ENCODE peak calls at places on chromosomes 5 and 9, in seven cellular contexts. G is HuH-7, L is mesothelial cell of epicardium, C is memory B cell, Z is caudate nucleus, A is SHP77, K is RPMI8226. R is an unnamed sample.

GRCh38 chr5:128629162-128629561 is 91.1 kb upstream of the FBN2 start:
- DNase-seq in Z (no peak), K (no peak), G (no peak), L (no peak), A (no peak), C (no peak), R (no peak)

GRCh38 chr5:131530706-131531331 is 104.2 kb downstream of the RAPGEF6 start:
- DNase-seq in C (no peak), A (no peak), L (no peak), G (no peak), K (no peak), Z (no peak), R (no peak)

GRCh38 chr5:61623401-61624069 is 291.5 kb downstream of the ZSWIM6 start:
- DNase-seq in K (peak), Z (no peak), A (no peak), C (no peak), L (no peak), G (peak), R (no peak)

GRCh38 chr9:70641631-70642030 is 227.2 kb upstream of the KLF9 start:
- DNase-seq in A (no peak), L (no peak), Z (no peak), C (no peak), K (no peak), G (no peak), R (no peak)

GRCh38 chr5:138597660-138598400 is 22.6 kb upstream of the HSPA9 start:
- DNase-seq in Z (no peak), C (no peak), K (no peak), L (no peak), G (no peak), A (no peak), R (no peak)

GRCh38 chr5:143086851-143087637 is 316.4 kb downstream of the NR3C1 start:
- DNase-seq in G (no peak), Z (no peak), L (no peak), C (no peak), A (peak), K (no peak), R (no peak)

GRCh38 chr5:133697536-133698258 is 85.4 kb upstream of the FSTL4 start:
- DNase-seq in G (no peak), L (no peak), Z (no peak), A (no peak), C (no peak), K (no peak), R (no peak)

GRCh38 chr9:3824589-3824988 is 298.8 kb upstream of the RFX3 start:
- DNase-seq in K (no peak), C (no peak), Z (no peak), L (no peak), G (no peak), A (no peak), R (no peak)

GRCh38 chr9:20494035-20494434 is 128.3 kb downstream of the MLLT3 start:
- DNase-seq in L (no peak), C (no peak), G (no peak), A (no peak), Z (no peak), K (no peak), R (no peak)

GRCh38 chr5:179127136-179128040 is 67.2 kb downstream of the ZNF354C start:
- DNase-seq in C (no peak), L (no peak), K (no peak), Z (no peak), G (no peak), A (no peak), R (no peak)

GRCh38 chr5:81924467-81924866 is 47.4 kb upstream of the ATG10 start:
- DNase-seq in K (peak), G (no peak), Z (no peak), C (no peak), L (no peak), A (no peak), R (no peak)